ENCODE peak calls at places on chromosomes 2 and 18, in four cellular contexts. I is uterus, V is heart left ventricle, P is lower lobe of right lung. O is an unnamed sample. For H3K4me1, the result is how much of the 10 kb centered on the place peaks cover.

GRCh38 chr2:223846524-223846923 is 9.1 kb upstream of the AP1S3 start:
- DNase-seq in V (no peak), I (no peak), P (no peak), O (no peak)

GRCh38 chr2:35858216-35858615 is 497.4 kb upstream of the CRIM1 start:
- DNase-seq in I (no peak), P (no peak), V (no peak), O (no peak)

GRCh38 chr2:85111819-85112281 is 21.3 kb upstream of the TCF7L1 start:
- DNase-seq in P (no peak), V (no peak), I (no peak), O (no peak)

GRCh38 chr2:37622434-37623202 is 48.8 kb downstream of the CDC42EP3 start:
- DNase-seq in V (no peak), I (no peak), P (no peak), O (no peak)

GRCh38 chr2:174465327-174465726 is 21.5 kb downstream of the GPR155 start:
- DNase-seq in P (no peak), V (peak), I (no peak), O (peak)

GRCh38 chr2:64847930-64848329 is 141.3 kb upstream of the SLC1A4 start:
- DNase-seq in V (no peak), P (no peak), I (no peak), O (no peak)

GRCh38 chr2:73257425-73258125 is 23.5 kb downstream of the CCT7 start:
- DNase-seq in I (no peak), V (no peak), P (peak), O (no peak)

GRCh38 chr2:18545384-18545783 is 15.1 kb downstream of the RDH14 start:
- DNase-seq in I (no peak), V (no peak), P (no peak), O (no peak)

GRCh38 chr2:64262068-64262467 is 117.8 kb upstream of the PELI1 start:
- DNase-seq in P (no peak), V (no peak), I (no peak), O (peak)

GRCh38 chr2:64722645-64723044 is 68.9 kb upstream of the SERTAD2 start:
- DNase-seq in I (no peak), V (no peak), P (no peak), O (no peak)

GRCh38 chr2:233210843-233211600 is 40.5 kb upstream of the ATG16L1 start:
- DNase-seq in I (peak), P (peak), V (peak), O (no peak)

GRCh38 chr2:99674031-99674430 is 184.2 kb upstream of the REV1 start:
- DNase-seq in I (no peak), V (no peak), P (no peak), O (no peak)

GRCh38 chr18:50273203-50274043 is 7.1 kb upstream of the CFAP53 start:
- DNase-seq in I (no peak), P (no peak), V (no peak), O (no peak)

GRCh38 chr2:105857076-105857740 is 112.5 kb downstream of the NCK2 start:
- DNase-seq in P (no peak), V (no peak), I (no peak), O (no peak)

DNA sequence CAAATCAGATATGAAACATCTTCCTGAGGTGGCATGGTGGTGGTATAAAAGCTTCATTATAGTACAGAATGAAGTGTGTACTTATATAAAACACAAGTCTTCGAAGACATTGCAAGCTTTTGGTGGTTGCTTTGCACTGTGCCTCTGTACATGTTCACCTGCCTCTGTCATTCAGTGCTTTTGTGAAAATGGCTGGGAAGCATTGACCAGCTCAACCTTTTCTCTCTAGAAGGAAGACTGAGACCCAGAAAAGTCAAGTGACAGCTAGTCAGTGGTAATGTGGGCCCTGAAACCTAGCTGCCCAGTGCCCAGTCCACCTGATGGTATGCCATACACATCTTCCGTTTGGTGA is 12.1 kb downstream of the ITGA6 start:
- DNase-seq in I (no peak), V (no peak), P (no peak), O (no peak)
- H3K4me1 ChIP-seq in I (under half), V (under half), P (half or more), O (half or more)

GRCh38 chr2:45932278-45932975 is 281.0 kb downstream of the PRKCE start:
- DNase-seq in I (no peak), P (no peak), V (no peak), O (no peak)
- H3K4me1 ChIP-seq in I (under half), P (under half), V (under half), O (under half)

GRCh38 chr2:144583741-144584453 is 64.0 kb upstream of the ZEB2 start:
- DNase-seq in I (no peak), P (no peak), V (no peak), O (no peak)

GRCh38 chr2:144580521-144581153 is 60.7 kb upstream of the ZEB2 start:
- DNase-seq in P (no peak), I (no peak), V (no peak), O (no peak)

GRCh38 chr2:144587306-144587705 is 67.4 kb upstream of the ZEB2 start:
- DNase-seq in V (no peak), P (no peak), I (no peak), O (no peak)

GRCh38 chr2:144582651-144583361 is 62.9 kb upstream of the ZEB2 start:
- DNase-seq in I (no peak), V (no peak), P (no peak), O (no peak)

DNA sequence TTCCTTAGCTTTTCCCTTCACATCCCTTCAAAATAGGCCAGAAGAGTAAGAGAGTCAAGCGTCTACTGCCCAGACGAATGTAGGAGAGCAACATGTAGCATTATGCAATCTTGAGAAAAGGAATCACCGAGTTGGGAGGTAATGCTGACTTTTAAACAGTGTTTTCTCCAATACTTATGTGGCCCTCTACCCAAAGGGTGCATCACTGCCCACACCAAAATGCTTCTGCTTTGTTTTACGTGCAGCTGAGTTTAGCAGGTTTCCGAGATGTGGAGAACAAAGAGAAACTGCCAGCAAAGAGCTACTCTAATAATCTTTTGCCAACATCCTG is 63.4 kb upstream of the ZEB2 start:
- DNase-seq in V (no peak), P (no peak), I (no peak), O (no peak)
- H3K4me1 ChIP-seq in V (under half), P (under half), I (under half), O (under half)

DNA sequence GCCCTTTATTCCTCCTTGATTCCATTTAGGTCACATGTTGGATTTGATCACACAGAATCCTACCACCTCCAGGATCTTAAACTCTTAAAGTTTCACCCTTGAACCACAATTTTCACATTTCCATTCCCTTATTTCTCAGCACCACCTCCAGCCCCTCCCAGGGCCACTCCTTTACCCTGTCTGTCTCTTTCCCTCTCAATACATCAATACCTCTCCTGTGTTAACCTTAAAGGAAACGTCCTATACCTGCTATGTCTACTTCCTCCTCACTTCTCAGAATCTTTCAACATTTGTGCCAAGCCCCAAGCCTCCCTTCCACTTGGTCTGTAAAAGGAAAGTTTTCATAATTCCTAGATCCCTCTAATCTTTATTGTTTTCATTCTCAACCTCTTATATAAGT is 158.8 kb downstream of the BAZ2B start:
- DNase-seq in V (no peak), P (no peak), I (no peak), O (no peak)
- H3K4me1 ChIP-seq in V (under half), P (under half), I (under half), O (under half)

GRCh38 chr2:144509548-144510205 is 10.2 kb downstream of the ZEB2 start:
- DNase-seq in V (no peak), I (no peak), P (no peak), O (no peak)
- H3K4me1 ChIP-seq in V (under half), I (under half), P (half or more), O (under half)

GRCh38 chr2:158724803-158725271 is 70.3 kb upstream of the DAPL1 start:
- DNase-seq in I (no peak), P (no peak), V (no peak), O (no peak)
- H3K4me1 ChIP-seq in I (under half), P (under half), V (under half), O (under half)

GRCh38 chr2:239495816-239496371 is 95.1 kb upstream of the HDAC4 start:
- DNase-seq in P (no peak), I (no peak), V (no peak), O (no peak)
- H3K4me1 ChIP-seq in P (under half), I (under half), V (under half), O (under half)

GRCh38 chr2:3491306-3491705 is 28.0 kb downstream of the ADI1 start:
- DNase-seq in P (peak), I (no peak), V (no peak), O (no peak)
- H3K4me1 ChIP-seq in P (under half), I (under half), V (under half), O (under half)

O was measured in Caco-2.